ENCODE peak calls at places on chromosomes 4 and X, in six cellular contexts. R is fibroblast of mammary gland; M is GF-D8; U is T-helper 1 cell; S is central memory CD8-positive, alpha-beta T cell; E is non-pigmented ciliary epithelial cell. N is an unnamed sample.

GRCh38 chr4:177810210-177810609 is 368.0 kb upstream of the AGA start:
- DNase-seq in R (no peak), S (no peak), M (no peak), E (no peak), U (no peak), N (no peak)

GRCh38 chr4:95048296-95048695 is 290.5 kb downstream of the BMPR1B start:
- DNase-seq in U (no peak), R (no peak), S (no peak), E (no peak), M (no peak), N (no peak)

GRCh38 chr4:7199771-7200441 is 7.6 kb downstream of the SORCS2 start:
- DNase-seq in S (no peak), U (no peak), M (no peak), R (no peak), E (no peak), N (no peak)

GRCh38 chr4:85591361-85592098 is 116.6 kb downstream of the ARHGAP24 start:
- DNase-seq in E (no peak), U (no peak), M (no peak), R (peak; percentile 68), S (no peak), N (no peak)

GRCh38 chr4:5758741-5759140 is 47.7 kb downstream of the EVC start:
- DNase-seq in E (peak; percentile 96), M (no peak), R (peak; percentile 99), U (peak; percentile 77), S (no peak), N (no peak)

GRCh38 chrX:72131317-72132294 is at the start of gene RTL5:
- DNase-seq in U (peak; percentile 11), R (peak; percentile 75), S (peak; percentile 17), M (no peak), E (peak; percentile 45), N (peak; percentile 35)

GRCh38 chr4:118682928-118683327 is 2.3 kb upstream of the METTL14 start:
- DNase-seq in R (peak; percentile 47), E (no peak), M (peak; percentile 21), U (no peak), S (no peak), N (no peak)

GRCh38 chr4:131091896-131092295 is 1995.9 kb downstream of the C4orf33 start:
- DNase-seq in M (no peak), S (no peak), R (peak; percentile 44), E (peak; percentile 5), U (no peak), N (peak; percentile 64)

GRCh38 chrX:70969635-70970481 is 39.0 kb upstream of the SLC7A3 start:
- DNase-seq in M (no peak), S (no peak), R (no peak), E (no peak), U (no peak), N (no peak)

GRCh38 chr4:19947349-19947748 is 304.4 kb upstream of the SLIT2 start:
- DNase-seq in E (peak; percentile 60), M (no peak), R (peak; percentile 84), U (no peak), S (no peak), N (peak; percentile 68)

GRCh38 chrX:40109288-40110008 is 11.7 kb upstream of the BCOR start:
- DNase-seq in U (no peak), S (no peak), R (peak; percentile 53), E (no peak), M (peak; percentile 15), N (no peak)

GRCh38 chr4:148007303-148007702 is 275.4 kb downstream of the ARHGAP10 start:
- DNase-seq in U (no peak), M (no peak), S (no peak), R (peak; percentile 100), E (peak; percentile 98), N (peak; percentile 90)

GRCh38 chrX:129932792-129933321 is 26.9 kb downstream of the UTP14A start:
- DNase-seq in R (no peak), M (no peak), E (no peak), S (no peak), U (no peak), N (no peak)

GRCh38 chr4:151611960-151612359 is 148.8 kb downstream of the GATB start:
- DNase-seq in S (no peak), R (no peak), M (no peak), E (no peak), U (no peak), N (no peak)

GRCh38 chr4:57154926-57155325 is 44.7 kb upstream of the IGFBP7 start:
- DNase-seq in R (no peak), U (no peak), S (no peak), M (no peak), E (no peak), N (no peak)

GRCh38 chr4:98447648-98448047 is 186.5 kb downstream of the RAP1GDS1 start:
- DNase-seq in R (no peak), E (no peak), U (no peak), M (no peak), S (no peak), N (no peak)

GRCh38 chr4:17024430-17024829 is 126.0 kb upstream of the LDB2 start:
- DNase-seq in M (no peak), R (peak; percentile 36), E (no peak), U (no peak), S (no peak), N (no peak)

GRCh38 chr4:96347582-96347981 is 507.7 kb downstream of the PDHA2 start:
- DNase-seq in E (peak; percentile 36), M (no peak), R (no peak), U (no peak), S (no peak), N (no peak)

GRCh38 chr4:66169341-66169740 is 499.1 kb upstream of the EPHA5 start:
- DNase-seq in E (no peak), U (no peak), M (no peak), S (no peak), R (peak; percentile 20), N (peak; percentile 24)

GRCh38 chrX:35670894-35671293 is 127.2 kb upstream of the MAGEB16 start:
- DNase-seq in U (no peak), R (no peak), M (no peak), S (no peak), E (no peak), N (no peak)

GRCh38 chr4:91525627-91526026 is 778.1 kb upstream of the GRID2 start:
- DNase-seq in S (no peak), M (no peak), R (no peak), E (no peak), U (no peak), N (no peak)

GRCh38 chrX:72475952-72476668 is 96.5 kb downstream of the HDAC8 start:
- DNase-seq in S (no peak), M (no peak), E (no peak), U (no peak), R (peak; percentile 38), N (no peak)

GRCh38 chr4:71221510-71222466 is 117.0 kb upstream of the SLC4A4 start:
- DNase-seq in R (no peak), U (no peak), E (no peak), S (no peak), M (no peak), N (no peak)

GRCh38 chrX:135931644-135932487 is 38.4 kb downstream of the SAGE1 start:
- DNase-seq in E (no peak), U (peak; percentile 13), R (peak; percentile 45), S (no peak), M (no peak), N (peak; percentile 3)

GRCh38 chr4:17324431-17324830 is 187.5 kb downstream of the QDPR start:
- DNase-seq in S (no peak), U (peak; percentile 17), R (peak; percentile 64), E (no peak), M (no peak), N (peak; percentile 39)

GRCh38 chrX:9492901-9493300 is 28.0 kb downstream of the TBL1X start:
- DNase-seq in S (no peak), E (no peak), U (no peak), R (no peak), M (no peak), N (no peak)

GRCh38 chr4:89899157-89899556 is 4.5 kb downstream of the MMRN1 start:
- DNase-seq in S (no peak), U (no peak), R (no peak), E (no peak), M (no peak), N (no peak)

GRCh38 chr4:104099141-104099540 is 379.4 kb upstream of the TACR3 start:
- DNase-seq in E (no peak), M (no peak), R (no peak), S (no peak), U (no peak), N (no peak)

GRCh38 chr4:151809716-151810115 is 48.9 kb upstream of the GATB start:
- DNase-seq in E (no peak), U (no peak), M (no peak), R (no peak), S (no peak), N (no peak)

GRCh38 chr4:109559625-109559982 is 442 bp upstream of the MCUB start:
- DNase-seq in E (no peak), M (no peak), R (no peak), S (no peak), U (no peak), N (no peak)

GRCh38 chr4:144589512-144589911 is 56.4 kb upstream of the HHIP start:
- DNase-seq in E (no peak), U (no peak), S (no peak), R (no peak), M (no peak), N (no peak)

GRCh38 chr4:149914521-149915115 is 99.0 kb upstream of the IQCM start:
- DNase-seq in E (no peak), R (peak; percentile 66), M (no peak), S (no peak), U (peak; percentile 8), N (peak; percentile 35)

GRCh38 chr4:35105486-35105885 is 1138.8 kb downstream of the ARAP2 start:
- DNase-seq in R (no peak), S (no peak), M (no peak), U (no peak), E (no peak), N (no peak)

GRCh38 chr4:169179609-169180526 is 90.9 kb downstream of the SH3RF1 start:
- DNase-seq in M (no peak), E (no peak), U (no peak), R (no peak), S (no peak), N (no peak)